ENCODE peak calls at places on chromosomes 11 and 22, in four cellular contexts. M is gastrocnemius medialis, R is tibial nerve, Y is body of pancreas. N is an unnamed sample. For H3K36me3, the result is how much of the 10 kb centered on the place peaks cover.

GRCh38 chr22:40877488-40877887 is 15.6 kb upstream of the DNAJB7 start:
- DNase-seq in M (no peak), R (no peak), Y (no peak), N (no peak)

GRCh38 chr22:20972014-20972797 is 5.2 kb downstream of the AIFM3 start:
- DNase-seq in M (no peak), R (no peak), Y (no peak), N (no peak)

GRCh38 chr11:64353101-64353738 is 5.7 kb upstream of the RPS6KA4 start:
- DNase-seq in M (no peak), R (no peak), Y (no peak), N (no peak)

GRCh38 chr11:10418259-10418949 is 36.7 kb upstream of the AMPD3 start:
- DNase-seq in M (no peak), R (no peak), Y (no peak), N (no peak)

GRCh38 chr11:8273281-8273680 is 9.6 kb upstream of the LMO1 start:
- DNase-seq in M (no peak), R (no peak), Y (no peak), N (no peak)

GRCh38 chr11:83051760-83052671 is 19.7 kb downstream of the RAB30 start:
- DNase-seq in M (peak), R (no peak), Y (peak), N (no peak)

GRCh38 chr11:44445500-44446340 is 119.7 kb upstream of the CD82 start:
- DNase-seq in M (no peak), R (no peak), Y (no peak), N (no peak)

GRCh38 chr11:133782116-133782725 is 63.1 kb downstream of the SPATA19 start:
- DNase-seq in M (no peak), R (no peak), Y (no peak), N (no peak)

GRCh38 chr11:122293298-122294023 is 177.4 kb upstream of the BLID start:
- DNase-seq in M (no peak), R (no peak), Y (no peak), N (no peak)

GRCh38 chr11:94593030-94593429 is 25.9 kb downstream of the PIWIL4 start:
- DNase-seq in M (no peak), R (no peak), Y (no peak), N (no peak)

GRCh38 chr11:130197386-130198035 is 37.9 kb downstream of the ST14 start:
- DNase-seq in M (no peak), R (no peak), Y (no peak), N (no peak)

GRCh38 chr11:77187776-77188175 is 59.7 kb downstream of the MYO7A start:
- DNase-seq in M (no peak), R (no peak), Y (no peak), N (no peak)

GRCh38 chr22:27962268-27963191 is 43.5 kb upstream of the PITPNB start:
- DNase-seq in M (peak), R (no peak), Y (no peak), N (no peak)

GRCh38 chr11:27427183-27427980 is 45.2 kb downstream of the LGR4 start:
- DNase-seq in M (no peak), R (no peak), Y (peak), N (no peak)

DNA sequence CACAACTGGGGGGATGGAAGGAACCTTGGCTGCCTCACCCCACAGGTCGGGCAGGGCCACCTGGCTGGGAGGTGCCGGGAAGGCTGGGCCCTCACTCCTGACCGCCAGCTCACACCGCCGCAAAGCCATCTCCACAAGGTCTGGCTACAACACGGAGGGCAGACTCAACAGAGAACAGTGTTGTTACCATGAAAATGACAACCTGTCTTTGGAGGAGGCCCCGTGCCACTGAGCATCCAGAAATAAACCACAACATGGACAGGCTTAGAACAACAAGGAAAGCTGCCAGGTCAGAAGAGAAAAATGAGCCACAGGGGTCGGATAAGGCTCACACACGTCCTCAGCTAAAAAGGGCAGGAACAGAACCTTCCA is 3.0 kb downstream of the DERL3 start:
- DNase-seq in M (peak), R (no peak), Y (no peak), N (no peak)
- H3K36me3 ChIP-seq in M (under half), R (half or more), Y (under half), N (under half)

GRCh38 chr22:36352775-36353507 is 34.8 kb downstream of the MYH9 start:
- DNase-seq in M (no peak), R (peak), Y (peak), N (no peak)

GRCh38 chr22:36349726-36350125 is 38.0 kb downstream of the MYH9 start:
- DNase-seq in M (no peak), R (no peak), Y (no peak), N (no peak)

GRCh38 chr22:36350751-36351594 is 36.8 kb downstream of the MYH9 start:
- DNase-seq in M (no peak), R (no peak), Y (peak), N (no peak)

GRCh38 chr22:36355362-36355761 is 32.4 kb downstream of the MYH9 start:
- DNase-seq in M (no peak), R (no peak), Y (no peak), N (no peak)

DNA sequence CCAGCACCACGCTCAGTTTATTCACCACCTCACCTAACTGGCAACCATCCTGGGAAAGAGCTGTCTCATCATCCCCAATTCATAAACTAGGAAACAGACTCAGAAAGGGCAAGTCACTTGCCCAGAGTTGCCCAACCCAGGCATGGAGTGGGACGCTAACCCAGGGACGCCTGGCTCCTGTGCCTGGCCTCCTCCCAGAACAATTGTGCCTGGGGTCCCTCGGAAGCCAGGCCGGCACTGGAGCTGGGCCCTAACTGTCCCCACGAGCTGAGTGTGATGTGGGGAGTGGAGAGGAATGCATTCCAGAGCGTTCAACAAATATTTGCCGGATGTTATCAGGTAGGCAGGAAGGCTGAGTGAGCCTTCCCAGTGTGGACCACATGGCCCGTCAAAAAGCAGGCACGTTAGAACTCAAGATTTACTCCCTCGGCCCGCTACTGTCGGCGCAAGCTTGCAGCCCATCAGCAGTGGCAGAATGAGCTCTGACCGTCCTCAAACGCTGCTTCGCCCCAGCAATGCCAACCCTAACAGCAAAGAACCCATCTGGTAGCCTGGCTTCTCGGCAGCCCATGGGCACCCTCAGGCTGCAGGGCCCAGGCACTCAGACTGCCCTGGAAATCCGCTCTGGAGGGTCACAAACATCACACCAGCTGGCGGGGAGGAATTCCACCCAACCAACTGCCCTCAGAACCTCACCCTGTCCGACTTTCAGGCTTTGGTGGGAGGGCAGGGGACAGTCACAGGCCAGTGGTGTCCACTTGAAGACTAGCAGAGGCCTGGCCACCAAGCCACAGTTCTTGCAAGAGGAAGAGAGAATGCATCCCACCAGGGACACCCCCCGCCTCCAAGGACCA is 35.6 kb downstream of the MYH9 start:
- DNase-seq in M (no peak), R (no peak), Y (no peak), N (no peak)
- TF ChIP-seq POLR2A in M (no peak), R (no peak), Y (peak), N (no peak)

DNA sequence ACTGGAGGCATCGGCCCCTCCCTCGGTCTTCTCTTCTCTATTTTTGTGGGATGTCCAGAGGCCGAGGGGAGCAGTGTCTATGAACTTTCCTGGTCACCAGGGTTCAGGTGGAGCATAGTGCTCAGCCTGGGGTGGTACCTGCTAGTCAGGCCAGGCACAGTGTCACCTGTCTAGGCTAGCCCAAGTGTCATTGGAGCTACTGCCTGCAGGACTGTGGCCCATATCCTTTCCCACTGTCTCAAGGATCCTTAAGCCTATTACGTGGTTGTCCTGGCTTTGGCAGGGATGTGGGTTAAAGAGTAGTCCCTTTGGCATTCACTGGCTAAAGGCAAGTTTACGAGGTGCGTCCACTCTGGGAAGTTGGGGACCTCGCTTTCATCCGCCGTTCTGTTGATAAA is 9.3 kb downstream of the RBM14 start:
- DNase-seq in M (no peak), R (no peak), Y (no peak), N (no peak)
- H3K36me3 ChIP-seq in M (under half), R (half or more), Y (under half), N (half or more)

GRCh38 chr11:65894034-65894591 is 3.6 kb downstream of the CCDC85B start:
- DNase-seq in M (no peak), R (no peak), Y (no peak), N (no peak)

GRCh38 chr11:65897020-65897471 is 3.1 kb downstream of the FOSL1 start:
- DNase-seq in M (no peak), R (no peak), Y (no peak), N (no peak)

GRCh38 chr11:65898656-65899355 is 1.4 kb downstream of the FOSL1 start:
- DNase-seq in M (no peak), R (no peak), Y (no peak), N (no peak)

GRCh38 chr11:65895482-65895981 is 4.7 kb downstream of the FOSL1 start:
- DNase-seq in M (no peak), R (no peak), Y (no peak), N (no peak)

GRCh38 chr11:65896009-65896999 is 3.9 kb downstream of the FOSL1 start:
- DNase-seq in M (no peak), R (no peak), Y (no peak), N (no peak)
- TF ChIP-seq POLR2A in M (no peak), R (no peak), Y (no peak), N (no peak)

GRCh38 chr22:30021881-30022619 is 58.2 kb upstream of the HORMAD2 start:
- DNase-seq in M (no peak), R (no peak), Y (no peak), N (no peak)
- H3K36me3 ChIP-seq in M (half or more), R (half or more), Y (half or more), N (half or more)

GRCh38 chr11:61429691-61430582 is at the start of the genes CPSF7 and SDHAF2:
- DNase-seq in M (peak), R (peak), Y (peak), N (peak)
- TF ChIP-seq POLR2A in M (peak), R (peak), Y (peak), N (no peak)

DNA sequence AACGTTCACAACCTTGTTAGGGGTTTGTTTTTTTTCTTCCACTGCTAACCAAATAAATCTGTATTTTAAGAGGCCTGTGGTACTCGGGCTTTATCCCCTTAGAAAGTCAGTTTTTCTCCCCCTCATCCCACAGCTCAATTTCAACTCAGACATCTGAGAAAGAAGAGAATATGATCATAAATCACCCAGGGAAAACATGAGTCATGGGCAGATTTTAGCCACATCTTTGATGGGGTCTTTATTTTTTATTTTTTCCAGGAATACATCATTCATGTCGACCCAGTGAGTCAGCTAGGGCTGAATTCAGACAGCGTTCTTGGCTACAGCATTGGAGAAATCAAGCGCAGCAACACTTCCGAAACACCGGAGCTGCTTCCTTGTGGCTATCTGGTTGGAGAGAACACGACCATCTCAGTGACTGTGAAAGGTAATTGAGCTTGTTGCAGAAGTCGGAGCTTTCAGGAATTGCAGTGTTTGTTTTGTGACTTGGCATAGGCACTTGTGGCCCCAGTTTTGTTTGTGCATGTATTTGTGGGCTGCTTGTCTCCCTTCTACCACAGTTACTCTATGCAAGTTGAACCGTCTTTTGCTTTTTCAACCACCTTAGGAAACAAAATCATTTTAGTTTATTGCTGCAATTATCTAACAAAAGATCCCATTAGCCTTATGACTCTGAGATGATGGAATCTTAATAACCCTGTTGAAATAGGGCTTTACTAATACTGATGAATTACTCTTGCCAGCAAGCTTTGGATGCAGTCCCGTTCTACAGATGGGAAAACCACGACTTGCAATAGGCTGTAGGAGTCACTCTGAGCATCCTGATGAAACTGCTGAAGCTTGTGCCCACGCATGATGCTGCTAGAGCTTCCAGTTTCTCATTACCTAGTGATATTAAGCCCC is 62.7 kb downstream of the DBX1 start:
- DNase-seq in M (no peak), R (no peak), Y (no peak), N (no peak)
- H3K36me3 ChIP-seq in M (under half), R (half or more), Y (under half), N (under half)

GRCh38 chr11:61793084-61793828 is 545 bp downstream of the FEN1 start:
- DNase-seq in M (no peak), R (no peak), Y (peak), N (no peak)
- TF ChIP-seq POLR2A in M (no peak), R (no peak), Y (no peak), N (no peak)

GRCh38 chr11:119130662-119131061 is 9.3 kb downstream of the HINFP start:
- DNase-seq in M (no peak), R (no peak), Y (no peak), N (no peak)

DNA sequence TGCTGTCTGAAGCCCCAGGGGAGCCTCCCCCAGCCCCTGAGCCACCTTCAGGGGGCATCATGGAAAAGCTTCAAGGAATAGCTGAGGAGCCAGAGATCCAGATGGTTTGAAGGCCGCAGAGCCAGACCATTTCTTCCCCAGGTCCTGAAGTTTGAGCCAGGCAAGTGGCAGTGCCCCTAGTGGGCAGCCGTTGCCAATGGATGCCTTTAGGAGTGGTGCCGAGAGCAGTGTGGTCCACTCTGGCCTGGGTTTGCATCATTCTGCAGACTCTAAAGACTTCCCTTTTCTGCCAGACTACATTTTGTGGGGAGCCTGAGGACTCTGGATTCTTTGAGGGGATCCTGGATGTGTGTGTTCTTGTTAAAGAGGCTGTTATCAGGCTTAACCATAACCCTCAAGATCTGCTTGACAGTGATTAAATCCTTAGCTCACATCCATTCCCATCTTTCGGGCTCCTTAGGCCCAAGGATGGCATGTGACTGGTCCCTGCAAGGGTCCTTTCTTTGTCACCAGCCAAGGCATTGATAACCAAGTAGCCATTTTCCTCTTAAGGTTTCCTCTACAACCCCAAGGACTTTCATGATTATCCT is 13.1 kb downstream of the HINFP start:
- DNase-seq in M (no peak), R (no peak), Y (peak), N (no peak)
- H3K36me3 ChIP-seq in M (half or more), R (half or more), Y (under half), N (under half)